ENCODE peak calls at places on chromosomes 11 and 22, in four cellular contexts. One of them, this sample, is unnamed.

GRCh38 chr11:118705111-118705741 is 25.8 kb upstream of the TREH start:
- DNase-seq in globus pallidus: peak
- DNase-seq in stimulated activated CD8-positive, alpha-beta memory T cell treated with anti-CD3 and anti-CD28 coated beads, Interleukin-2, amount 100 ng/mL, for 1 hour: no peak
- DNase-seq in stimulated activated CD4-positive, alpha-beta T cell treated with anti-CD3 and anti-CD28 coated beads, Interleukin-12 subunit alpha, Interleukin-12 subunit beta, amount 100 ng/mL, for 48 hours: no peak
- DNase-seq in this sample: peak

GRCh38 chr11:113189909-113190667 is 124.3 kb upstream of the TTC12 start:
- DNase-seq in globus pallidus: no peak
- DNase-seq in stimulated activated CD8-positive, alpha-beta memory T cell treated with anti-CD3 and anti-CD28 coated beads, Interleukin-2, amount 100 ng/mL, for 1 hour: no peak
- DNase-seq in stimulated activated CD4-positive, alpha-beta T cell treated with anti-CD3 and anti-CD28 coated beads, Interleukin-12 subunit alpha, Interleukin-12 subunit beta, amount 100 ng/mL, for 48 hours: no peak
- DNase-seq in this sample: no peak

GRCh38 chr11:88352139-88352538 is 14.6 kb upstream of the CTSC start:
- DNase-seq in globus pallidus: no peak
- DNase-seq in stimulated activated CD8-positive, alpha-beta memory T cell treated with anti-CD3 and anti-CD28 coated beads, Interleukin-2, amount 100 ng/mL, for 1 hour: no peak
- DNase-seq in stimulated activated CD4-positive, alpha-beta T cell treated with anti-CD3 and anti-CD28 coated beads, Interleukin-12 subunit alpha, Interleukin-12 subunit beta, amount 100 ng/mL, for 48 hours: no peak
- DNase-seq in this sample: no peak

GRCh38 chr22:29143848-29144785 is 61.6 kb upstream of the EMID1 start:
- DNase-seq in globus pallidus: no peak
- DNase-seq in stimulated activated CD8-positive, alpha-beta memory T cell treated with anti-CD3 and anti-CD28 coated beads, Interleukin-2, amount 100 ng/mL, for 1 hour: no peak
- DNase-seq in stimulated activated CD4-positive, alpha-beta T cell treated with anti-CD3 and anti-CD28 coated beads, Interleukin-12 subunit alpha, Interleukin-12 subunit beta, amount 100 ng/mL, for 48 hours: no peak
- DNase-seq in this sample: no peak

GRCh38 chr11:25242928-25243327 is 746.1 kb downstream of the LUZP2 start:
- DNase-seq in globus pallidus: no peak
- DNase-seq in stimulated activated CD8-positive, alpha-beta memory T cell treated with anti-CD3 and anti-CD28 coated beads, Interleukin-2, amount 100 ng/mL, for 1 hour: no peak
- DNase-seq in stimulated activated CD4-positive, alpha-beta T cell treated with anti-CD3 and anti-CD28 coated beads, Interleukin-12 subunit alpha, Interleukin-12 subunit beta, amount 100 ng/mL, for 48 hours: no peak
- DNase-seq in this sample: no peak

GRCh38 chr11:1750840-1751520 is 585 bp upstream of the IFITM10 start:
- DNase-seq in globus pallidus: no peak
- DNase-seq in stimulated activated CD8-positive, alpha-beta memory T cell treated with anti-CD3 and anti-CD28 coated beads, Interleukin-2, amount 100 ng/mL, for 1 hour: no peak
- DNase-seq in stimulated activated CD4-positive, alpha-beta T cell treated with anti-CD3 and anti-CD28 coated beads, Interleukin-12 subunit alpha, Interleukin-12 subunit beta, amount 100 ng/mL, for 48 hours: no peak
- DNase-seq in this sample: no peak

GRCh38 chr11:115624065-115624464 is 119.8 kb upstream of the CADM1 start:
- DNase-seq in globus pallidus: no peak
- DNase-seq in stimulated activated CD8-positive, alpha-beta memory T cell treated with anti-CD3 and anti-CD28 coated beads, Interleukin-2, amount 100 ng/mL, for 1 hour: no peak
- DNase-seq in stimulated activated CD4-positive, alpha-beta T cell treated with anti-CD3 and anti-CD28 coated beads, Interleukin-12 subunit alpha, Interleukin-12 subunit beta, amount 100 ng/mL, for 48 hours: no peak
- DNase-seq in this sample: no peak

GRCh38 chr11:117180661-117181585 is 2.4 kb downstream of the SIDT2 start:
- DNase-seq in globus pallidus: peak
- DNase-seq in stimulated activated CD8-positive, alpha-beta memory T cell treated with anti-CD3 and anti-CD28 coated beads, Interleukin-2, amount 100 ng/mL, for 1 hour: peak
- DNase-seq in stimulated activated CD4-positive, alpha-beta T cell treated with anti-CD3 and anti-CD28 coated beads, Interleukin-12 subunit alpha, Interleukin-12 subunit beta, amount 100 ng/mL, for 48 hours: peak
- DNase-seq in this sample: peak

GRCh38 chr22:46587492-46588278 is 32.5 kb upstream of the GRAMD4 start:
- DNase-seq in globus pallidus: no peak
- DNase-seq in stimulated activated CD8-positive, alpha-beta memory T cell treated with anti-CD3 and anti-CD28 coated beads, Interleukin-2, amount 100 ng/mL, for 1 hour: no peak
- DNase-seq in stimulated activated CD4-positive, alpha-beta T cell treated with anti-CD3 and anti-CD28 coated beads, Interleukin-12 subunit alpha, Interleukin-12 subunit beta, amount 100 ng/mL, for 48 hours: no peak
- DNase-seq in this sample: no peak

GRCh38 chr22:31287818-31288495 is 4.3 kb downstream of the PIK3IP1 start:
- DNase-seq in globus pallidus: no peak
- DNase-seq in stimulated activated CD8-positive, alpha-beta memory T cell treated with anti-CD3 and anti-CD28 coated beads, Interleukin-2, amount 100 ng/mL, for 1 hour: no peak
- DNase-seq in stimulated activated CD4-positive, alpha-beta T cell treated with anti-CD3 and anti-CD28 coated beads, Interleukin-12 subunit alpha, Interleukin-12 subunit beta, amount 100 ng/mL, for 48 hours: no peak
- DNase-seq in this sample: no peak

GRCh38 chr11:100740440-100740839 is 53.4 kb downstream of the ARHGAP42 start:
- DNase-seq in globus pallidus: no peak
- DNase-seq in stimulated activated CD8-positive, alpha-beta memory T cell treated with anti-CD3 and anti-CD28 coated beads, Interleukin-2, amount 100 ng/mL, for 1 hour: no peak
- DNase-seq in stimulated activated CD4-positive, alpha-beta T cell treated with anti-CD3 and anti-CD28 coated beads, Interleukin-12 subunit alpha, Interleukin-12 subunit beta, amount 100 ng/mL, for 48 hours: no peak
- DNase-seq in this sample: no peak

This sample was measured in cerebellar cortex.